ENCODE peak calls at places on chromosomes 16 and 17, in six cellular contexts. K is ascending aorta, R is BE2C, F is AG04450, Q is cardiac fibroblast, E is cardiac muscle cell. L is an unnamed sample.

GRCh38 chr17:78736526-78737079 is 45.5 kb downstream of the CYTH1 start:
- DNase-seq in E (no peak), Q (no peak), F (no peak), K (peak; percentile 47), R (peak; percentile 84), L (peak; percentile 92)

GRCh38 chr17:2593846-2594656 is 597 bp downstream of the PAFAH1B1 start:
- DNase-seq in F (peak; percentile 32), E (peak; percentile 83), Q (peak; percentile 84), R (peak; percentile 80), K (peak; percentile 31), L (peak; percentile 37)

GRCh38 chr17:4604111-4604644 is 19.8 kb downstream of the SMTNL2 start:
- DNase-seq in K (no peak), R (peak; percentile 89), Q (peak; percentile 84), E (peak; percentile 89), F (no peak), L (peak; percentile 11)

GRCh38 chr17:61463068-61463980 is 11.1 kb downstream of the TBX4 start:
- DNase-seq in Q (no peak), F (no peak), K (no peak), E (no peak), R (no peak), L (no peak)

GRCh38 chr16:24671455-24671954 is 57.9 kb upstream of the TNRC6A start:
- DNase-seq in R (no peak), Q (no peak), F (no peak), E (no peak), K (no peak), L (no peak)

GRCh38 chr16:47731252-47731651 is 270.1 kb downstream of the PHKB start:
- DNase-seq in K (no peak), F (peak; percentile 97), E (peak; percentile 84), Q (peak; percentile 77), R (no peak), L (peak; percentile 84)

GRCh38 chr16:58025351-58026138 is at the start of gene MMP15:
- DNase-seq in E (peak; percentile 70), K (no peak), R (peak; percentile 66), Q (peak; percentile 64), F (no peak), L (peak; percentile 51)

GRCh38 chr17:1641065-1641403 is 4.5 kb downstream of the SCARF1 start:
- DNase-seq in F (no peak), R (no peak), Q (no peak), E (no peak), K (no peak), L (no peak)

GRCh38 chr16:12257926-12258561 is 281.5 kb downstream of the SNX29 start:
- DNase-seq in E (no peak), K (no peak), R (peak; percentile 18), Q (no peak), F (no peak), L (no peak)

GRCh38 chr17:40218740-40219072 is 398 bp upstream of the WIPF2 start:
- DNase-seq in Q (peak; percentile 88), R (peak; percentile 74), F (no peak), E (peak; percentile 88), K (peak; percentile 30), L (peak; percentile 44)

GRCh38 chr16:57304169-57305061 is 19.9 kb upstream of the PLLP start:
- DNase-seq in F (no peak), K (peak; percentile 72), E (peak; percentile 90), Q (peak; percentile 78), R (no peak), L (peak; percentile 41)

GRCh38 chr17:54348234-54348633 is 525.5 kb downstream of the KIF2B start:
- DNase-seq in F (no peak), R (no peak), K (no peak), Q (no peak), E (no peak), L (peak; percentile 28)

GRCh38 chr17:18139498-18139897 is 30.9 kb downstream of the MYO15A start:
- DNase-seq in Q (no peak), E (no peak), K (no peak), F (no peak), R (no peak), L (no peak)

GRCh38 chr17:18141210-18141803 is 32.8 kb downstream of the MYO15A start:
- DNase-seq in K (no peak), F (no peak), R (peak; percentile 26), Q (peak; percentile 69), E (peak; percentile 64), L (peak; percentile 52)

GRCh38 chr17:18140648-18141047 is 32.1 kb downstream of the MYO15A start:
- DNase-seq in E (no peak), R (no peak), K (no peak), F (no peak), Q (no peak), L (no peak)

GRCh38 chr17:18139092-18139491 is 30.5 kb downstream of the MYO15A start:
- DNase-seq in R (no peak), K (no peak), Q (no peak), F (no peak), E (no peak), L (no peak)

DNA sequence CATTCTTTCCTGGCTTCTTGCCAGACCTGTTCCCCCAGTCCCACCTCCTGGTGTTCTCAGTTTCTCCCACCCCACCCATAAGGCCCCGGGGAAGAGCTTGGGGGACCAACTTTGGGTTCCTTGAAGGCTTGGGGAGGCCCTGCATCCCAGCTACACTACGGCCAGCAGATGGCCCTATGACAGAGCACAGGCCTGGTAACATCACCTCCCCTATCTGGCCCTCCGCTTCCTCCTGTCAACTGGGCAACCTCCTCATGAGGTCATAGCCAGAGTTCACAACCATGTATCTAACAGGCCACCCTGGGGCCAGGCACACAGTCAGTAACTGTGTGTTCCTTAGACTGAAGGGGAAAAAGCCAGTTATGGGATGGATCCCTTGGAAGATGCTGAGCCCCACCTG is 31.4 kb downstream of the MYO15A start:
- DNase-seq in Q (peak; percentile 32), R (no peak), E (peak; percentile 36), K (no peak), F (no peak), L (no peak)
- TF ChIP-seq CTCF in Q (peak; percentile 41), R (peak; percentile 5), E (peak; percentile 47), K (no peak), F (peak; percentile 44), L (peak; percentile 36)

DNA sequence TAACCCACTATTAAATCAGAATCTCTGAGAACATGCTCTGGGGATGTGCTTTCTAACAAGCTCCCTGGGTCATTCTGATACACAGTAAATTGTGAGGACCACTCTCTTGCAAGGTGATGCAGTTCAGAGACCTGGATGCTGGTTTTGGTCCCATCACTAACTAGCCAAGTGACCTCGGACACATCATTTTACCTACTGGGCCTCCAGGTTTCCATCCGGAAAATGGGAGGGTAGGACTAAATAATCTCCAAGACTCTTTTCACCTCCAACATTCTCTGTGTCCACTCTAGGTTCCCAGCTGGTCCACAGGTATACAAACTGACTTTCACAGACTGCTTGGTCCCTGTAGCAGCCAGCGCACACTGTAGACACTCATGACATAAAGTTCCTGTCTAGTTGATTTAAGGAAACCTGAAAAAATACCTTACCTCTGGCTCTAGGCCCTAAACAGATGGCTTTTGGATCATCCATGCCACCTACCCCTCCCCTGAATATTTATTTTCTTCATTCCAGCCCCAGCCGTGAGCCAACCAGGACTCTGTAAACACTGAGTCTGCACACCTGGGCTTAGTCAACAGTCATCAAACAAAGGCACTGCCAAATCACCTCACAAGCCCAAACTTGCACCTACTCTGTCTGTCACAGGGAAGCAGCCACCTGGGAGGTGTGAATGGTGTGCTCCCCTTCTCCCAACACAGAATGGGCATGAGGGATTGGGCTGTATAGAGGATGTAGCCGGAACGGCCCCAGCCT is 51.3 kb upstream of the MRPS23 start:
- DNase-seq in R (no peak), Q (no peak), K (no peak), F (no peak), E (no peak), L (peak; percentile 97)
- TF ChIP-seq CTCF in R (no peak), Q (no peak), K (no peak), F (no peak), E (no peak), L (no peak)

GRCh38 chr17:76500074-76500744 is 1.0 kb downstream of the RHBDF2 start:
- DNase-seq in Q (no peak), F (no peak), K (no peak), E (no peak), R (no peak), L (no peak)

GRCh38 chr17:76502326-76503211 is 1.3 kb upstream of the RHBDF2 start:
- DNase-seq in F (no peak), R (no peak), K (no peak), Q (no peak), E (no peak), L (no peak)

GRCh38 chr17:76500745-76501017 is 542 bp downstream of the RHBDF2 start:
- DNase-seq in K (no peak), Q (no peak), F (no peak), R (no peak), E (no peak), L (no peak)

GRCh38 chr17:76501827-76502307 is 644 bp upstream of the RHBDF2 start:
- DNase-seq in R (no peak), E (no peak), Q (no peak), K (no peak), F (no peak), L (no peak)

DNA sequence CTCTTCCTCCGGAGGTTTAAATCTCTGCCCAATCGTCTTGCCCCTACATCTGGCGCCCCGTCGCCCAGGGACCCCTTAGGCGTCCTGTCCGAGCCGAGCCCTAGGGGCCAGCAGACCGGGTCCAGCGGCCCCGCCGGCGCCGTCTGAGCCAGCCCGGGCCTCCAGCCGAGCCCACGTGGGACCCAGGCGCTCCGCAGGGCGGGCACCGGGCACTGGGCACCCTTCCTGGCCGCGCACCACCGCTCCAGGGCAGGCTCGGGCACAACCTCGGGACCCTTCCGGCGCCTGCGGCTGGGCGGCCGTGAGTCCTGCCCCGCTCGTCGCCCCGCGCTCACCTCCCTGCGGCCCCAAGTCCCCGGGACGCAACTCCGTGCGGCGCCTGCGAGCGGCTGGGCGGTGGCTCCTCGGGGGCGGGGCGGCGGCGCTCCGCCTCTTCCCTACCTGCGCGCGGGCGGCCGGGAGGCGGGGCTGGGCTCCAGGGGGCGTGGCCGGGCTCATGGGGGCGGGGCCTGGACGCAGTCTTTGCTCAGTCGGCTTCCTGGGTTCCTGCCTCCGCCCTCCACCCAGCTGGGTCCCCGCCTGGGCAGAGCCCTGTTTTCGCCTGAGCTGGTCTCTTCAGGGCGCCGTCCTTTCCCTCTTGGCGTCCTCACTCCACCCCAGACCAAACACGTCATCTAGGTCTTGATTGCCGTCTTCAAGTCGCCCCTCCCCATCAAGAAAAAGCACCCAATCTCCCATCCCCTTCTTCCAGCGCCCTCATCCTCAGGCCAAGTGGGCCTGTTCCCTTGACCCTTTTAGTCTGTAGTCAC is at the start of gene RHBDF2:
- DNase-seq in E (peak; percentile 83), Q (peak; percentile 83), K (peak; percentile 77), R (peak; percentile 87), F (no peak), L (peak; percentile 84)
- TF ChIP-seq CTCF in E (no peak), Q (no peak), K (no peak), R (no peak), F (no peak), L (no peak)

GRCh38 chr17:33653389-33653788 is 360.3 kb upstream of the ASIC2 start:
- DNase-seq in K (no peak), Q (no peak), R (no peak), F (no peak), E (no peak), L (no peak)

GRCh38 chr17:33651631-33652030 is 358.5 kb upstream of the ASIC2 start:
- DNase-seq in Q (no peak), F (no peak), R (no peak), K (no peak), E (no peak), L (no peak)

GRCh38 chr17:33642002-33642401 is 348.9 kb upstream of the ASIC2 start:
- DNase-seq in F (no peak), K (no peak), E (no peak), R (no peak), Q (no peak), L (no peak)

DNA sequence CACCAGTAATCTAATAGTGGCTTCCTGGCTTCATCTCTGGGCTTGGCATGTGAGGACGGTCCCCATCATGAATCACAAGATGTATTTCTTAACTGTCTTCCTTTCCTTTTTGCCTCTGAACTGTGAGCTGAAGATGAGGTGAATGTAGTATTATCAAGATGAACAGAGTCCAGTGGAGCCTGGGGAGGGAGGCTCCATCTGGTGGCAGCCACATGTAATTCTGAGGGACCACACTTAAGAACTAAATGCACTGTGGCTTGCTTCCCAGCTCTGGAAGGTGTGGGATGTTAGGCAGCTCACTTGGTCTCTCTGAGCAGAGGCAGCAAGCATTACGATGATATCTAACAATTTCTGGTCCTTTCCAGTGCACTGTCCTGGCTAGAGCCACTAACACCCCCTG is 354.9 kb upstream of the ASIC2 start:
- DNase-seq in F (no peak), Q (no peak), R (no peak), K (no peak), E (peak; percentile 7), L (peak; percentile 15)
- TF ChIP-seq CTCF in F (peak; percentile 33), Q (peak; percentile 22), R (peak; percentile 60), K (peak; percentile 32), E (peak; percentile 24), L (peak; percentile 63)

L was measured in bronchial epithelial cell.